ENCODE peak calls at places on chromosomes 11 and 22, in nine cellular contexts. Z is mesothelial cell of epicardium; N is endothelial cell; H is activated T-cell treated with anti-CD3 and anti-CD28 coated beads, Interleukin-2, amount 50 U/mL, for 1 hour; E is aorta; D is non-pigmented ciliary epithelial cell; V is stimulated activated CD8-positive, alpha-beta memory T cell treated with anti-CD3 and anti-CD28 coated beads, Interleukin-4, amount 100 ng/mL, for 24 hours; P is AG08396; S is Right ventricle myocardium superior. L is an unnamed sample.

GRCh38 chr22:20748082-20748481 is 25.8 kb upstream of the SERPIND1 start:
- DNase-seq in P (no peak), E (no peak), S (no peak), H (no peak), D (no peak), Z (no peak), V (no peak), N (no peak), L (no peak)

GRCh38 chr22:25492950-25493790 is 71.3 kb upstream of the GRK3 start:
- DNase-seq in D (no peak), Z (no peak), E (no peak), H (no peak), P (no peak), N (no peak), V (no peak), S (no peak), L (no peak)

GRCh38 chr11:64323373-64323772 is 5.5 kb downstream of the PRDX5 start:
- DNase-seq in H (no peak), V (no peak), E (no peak), N (no peak), Z (no peak), D (no peak), S (no peak), P (no peak), L (no peak)

GRCh38 chr22:33909075-33909458 is 11.2 kb downstream of the LARGE1 start:
- DNase-seq in V (no peak), H (no peak), E (peak), N (no peak), S (peak), Z (no peak), P (peak), D (no peak), L (no peak)

GRCh38 chr11:2799881-2800654 is 85.5 kb downstream of the CDKN1C start:
- DNase-seq in H (peak), N (no peak), Z (peak), S (peak), D (no peak), E (peak), P (no peak), V (no peak), L (no peak)

GRCh38 chr11:8329961-8330361 is 66.3 kb upstream of the LMO1 start:
- DNase-seq in S (no peak), E (no peak), D (no peak), Z (no peak), P (no peak), H (no peak), N (no peak), V (no peak), L (no peak)

GRCh38 chr11:112024778-112025678 is at the start of gene DLAT:
- DNase-seq in Z (peak), D (no peak), E (peak), N (peak), H (peak), P (peak), V (peak), S (peak), L (peak)

GRCh38 chr11:75194147-75194546 is 43.2 kb downstream of the SLCO2B1 start:
- DNase-seq in V (no peak), S (no peak), N (no peak), P (no peak), Z (no peak), H (no peak), E (no peak), D (no peak), L (no peak)

GRCh38 chr11:45489281-45489906 is 176.0 kb downstream of the CHST1 start:
- DNase-seq in N (no peak), P (no peak), H (no peak), D (no peak), V (no peak), E (no peak), S (no peak), Z (peak), L (peak)

GRCh38 chr11:128632151-128632791 is 44.9 kb upstream of the ETS1 start:
- DNase-seq in D (no peak), N (peak), E (peak), Z (no peak), H (peak), P (peak), S (no peak), V (no peak), L (no peak)

GRCh38 chr11:10309163-10310093 is 4.6 kb downstream of the ADM start:
- DNase-seq in V (no peak), P (peak), H (no peak), Z (no peak), E (peak), N (no peak), S (peak), D (no peak), L (peak)

GRCh38 chr22:37961062-37961461 is 7.6 kb downstream of the POLR2F start:
- DNase-seq in E (no peak), H (no peak), N (no peak), Z (no peak), D (no peak), S (no peak), V (no peak), P (no peak), L (no peak)

GRCh38 chr11:58784995-58785394 is 53.3 kb upstream of the GLYAT start:
- DNase-seq in E (no peak), H (no peak), N (no peak), S (no peak), Z (no peak), P (no peak), V (no peak), D (no peak), L (no peak)

GRCh38 chr11:129643031-129643721 is 172.5 kb upstream of the TMEM45B start:
- DNase-seq in N (no peak), E (no peak), H (no peak), D (no peak), V (no peak), Z (no peak), S (no peak), P (no peak), L (peak)

GRCh38 chr11:109247071-109247470 is 174.9 kb upstream of the C11orf87 start:
- DNase-seq in D (no peak), V (no peak), S (no peak), P (no peak), H (no peak), E (no peak), N (no peak), Z (no peak), L (no peak)

GRCh38 chr11:110434952-110435779 is 5.4 kb downstream of the FDX1 start:
- DNase-seq in E (no peak), H (no peak), V (no peak), N (no peak), D (no peak), P (no peak), S (no peak), Z (no peak), L (no peak)

GRCh38 chr11:19466314-19466713 is 225.6 kb upstream of the E2F8 start:
- DNase-seq in V (no peak), D (no peak), N (no peak), E (no peak), P (no peak), H (no peak), S (no peak), Z (no peak), L (no peak)

GRCh38 chr11:125192194-125192593 is 27.6 kb downstream of the PKNOX2 start:
- DNase-seq in V (no peak), S (no peak), H (no peak), N (peak), P (no peak), Z (no peak), E (no peak), D (no peak), L (no peak)